ENCODE peak calls at places on chromosomes 11 and 22, in seven cellular contexts. X is Daoy; R is Karpas-422; G is stimulated activated CD4-positive, alpha-beta T cell treated with anti-CD3 and anti-CD28 coated beads, Interleukin-1b, Interleukin-23, amount 100 ng/mL, for 1 hour; A is M059J; M is NCI-H187; V is A549. P is an unnamed sample.

GRCh38 chr11:57460017-57460755 is at the start of gene RTN4RL2:
- DNase-seq in X (peak; percentile 78), R (peak; percentile 77), G (no peak), A (peak; percentile 51), M (no peak), V (peak; percentile 88), P (peak; percentile 61)

GRCh38 chr22:27866136-27867091 is 52.6 kb downstream of the PITPNB start:
- DNase-seq in X (peak; percentile 51), R (no peak), G (no peak), A (peak; percentile 70), M (no peak), V (peak; percentile 15), P (no peak)

GRCh38 chr22:48753381-48753730 is 1074.3 kb downstream of the BRD1 start:
- DNase-seq in X (no peak), R (no peak), G (no peak), A (no peak), M (no peak), V (no peak), P (no peak)

GRCh38 chr11:13238879-13239514 is 38.6 kb upstream of the BMAL1 start:
- DNase-seq in X (peak; percentile 62), R (peak; percentile 83), G (peak; percentile 7), A (peak; percentile 65), M (no peak), V (peak; percentile 57), P (peak; percentile 79)

GRCh38 chr11:128463975-128464374 is 123.4 kb downstream of the ETS1 start:
- DNase-seq in X (no peak), R (no peak), G (no peak), A (no peak), M (no peak), V (no peak), P (no peak)

GRCh38 chr11:67291481-67292381 is 2.6 kb downstream of the ANKRD13D start:
- DNase-seq in X (no peak), R (no peak), G (no peak), A (no peak), M (no peak), V (no peak), P (no peak)

GRCh38 chr11:114564836-114565235 is 5.2 kb upstream of the NXPE1 start:
- DNase-seq in X (no peak), R (no peak), G (no peak), A (no peak), M (no peak), V (no peak), P (no peak)

GRCh38 chr11:120254788-120255518 is 15.0 kb downstream of the POU2F3 start:
- DNase-seq in X (no peak), R (peak; percentile 87), G (no peak), A (no peak), M (no peak), V (no peak), P (no peak)